ENCODE peak calls at places on chromosomes 3 and 15, in ten cellular contexts. N, W, F, E, I, L, D, X, K and Y are unnamed samples.

GRCh38 chr3:73729969-73730440 is 105.3 kb upstream of the PDZRN3 start:
- DNase-seq in N (no peak), W (no peak), F (peak), E (no peak), I (peak), L (no peak), D (peak), X (no peak), K (peak), Y (no peak)

GRCh38 chr3:2770451-2770850 is 339.7 kb downstream of the IL5RA start:
- DNase-seq in N (no peak), W (no peak), F (no peak), E (no peak), I (peak), L (no peak), D (no peak), X (no peak), K (no peak), Y (no peak)

GRCh38 chr3:128309026-128309425 is 155.7 kb downstream of the EEFSEC start:
- DNase-seq in N (no peak), W (no peak), F (no peak), E (no peak), I (no peak), L (no peak), D (no peak), X (no peak), K (no peak), Y (no peak)

GRCh38 chr3:168475730-168476129 is 380.0 kb upstream of the GOLIM4 start:
- DNase-seq in N (no peak), W (no peak), F (no peak), E (no peak), I (no peak), L (no peak), D (no peak), X (no peak), K (no peak), Y (no peak)

GRCh38 chr15:85825719-85826118 is 31.0 kb upstream of the KLHL25 start:
- DNase-seq in N (no peak), W (no peak), F (no peak), E (no peak), I (no peak), L (no peak), D (no peak), X (no peak), K (no peak), Y (no peak)

GRCh38 chr15:90358124-90359033 is 6.3 kb downstream of the ZNF774 start:
- DNase-seq in N (no peak), W (no peak), F (no peak), E (peak), I (peak), L (no peak), D (no peak), X (no peak), K (peak), Y (peak)

GRCh38 chr15:38071211-38071972 is 137.0 kb downstream of the TMCO5A start:
- DNase-seq in N (no peak), W (no peak), F (no peak), E (no peak), I (no peak), L (no peak), D (no peak), X (no peak), K (no peak), Y (no peak)

GRCh38 chr3:69085543-69086132 is 901 bp downstream of the ARL6IP5 start:
- DNase-seq in N (peak), W (no peak), F (peak), E (no peak), I (peak), L (no peak), D (peak), X (no peak), K (peak), Y (peak)

GRCh38 chr15:83837946-83838571 is 184.1 kb downstream of the ADAMTSL3 start:
- DNase-seq in N (peak), W (no peak), F (peak), E (no peak), I (peak), L (no peak), D (peak), X (peak), K (peak), Y (peak)

GRCh38 chr3:185308126-185308754 is 54.4 kb upstream of the EHHADH start:
- DNase-seq in N (peak), W (no peak), F (peak), E (peak), I (peak), L (peak), D (peak), X (peak), K (peak), Y (peak)

GRCh38 chr15:31079519-31079918 is 22.0 kb downstream of the TRPM1 start:
- DNase-seq in N (no peak), W (no peak), F (no peak), E (no peak), I (peak), L (no peak), D (no peak), X (no peak), K (no peak), Y (peak)

DNA sequence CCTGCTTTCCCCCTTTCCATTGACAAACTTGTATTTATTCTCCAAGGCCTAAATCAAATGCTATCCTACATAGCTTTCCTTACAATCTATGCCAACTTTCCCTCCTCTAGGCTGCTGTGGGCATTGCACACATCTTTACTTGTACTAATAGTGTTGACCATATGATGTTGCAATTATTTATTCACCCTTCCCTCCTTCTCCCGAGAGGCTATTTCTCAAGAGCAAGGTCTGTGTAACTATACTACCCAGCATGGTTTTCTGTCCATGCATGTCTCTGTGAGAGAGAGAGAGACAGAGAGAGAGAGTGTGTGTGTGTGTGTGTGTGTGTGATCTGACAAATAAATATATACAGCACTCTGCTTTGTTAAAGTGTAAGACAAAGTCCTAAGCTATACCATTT is 63.8 kb downstream of the GTPBP8 start:
- DNase-seq in N (no peak), W (no peak), F (no peak), E (no peak), I (peak), L (peak), D (no peak), X (no peak), K (peak), Y (peak)
- TF ChIP-seq CTCF in N (no peak), W (no peak), F (no peak), E (peak), I (no peak), L (peak), D (no peak), X (no peak), K (peak), Y (peak)

GRCh38 chr3:183385698-183386590 is 42.5 kb downstream of the MCF2L2 start:
- DNase-seq in N (peak), W (no peak), F (peak), E (peak), I (peak), L (peak), D (peak), X (peak), K (peak), Y (peak)
- H3K4me3 ChIP-seq in N (no peak), W (peak), F (no peak), E (no peak), I (no peak), L (no peak), D (no peak), X (no peak), K (no peak), Y (no peak)

GRCh38 chr3:126661965-126662364 is 7.0 kb upstream of the TXNRD3 start:
- DNase-seq in N (no peak), W (no peak), F (no peak), E (no peak), I (no peak), L (no peak), D (no peak), X (no peak), K (no peak), Y (no peak)

GRCh38 chr3:126658584-126658983 is 3.7 kb upstream of the TXNRD3 start:
- DNase-seq in N (no peak), W (no peak), F (no peak), E (no peak), I (no peak), L (no peak), D (no peak), X (no peak), K (no peak), Y (no peak)

GRCh38 chr3:126661532-126661931 is 6.6 kb upstream of the TXNRD3 start:
- DNase-seq in N (no peak), W (no peak), F (no peak), E (no peak), I (no peak), L (no peak), D (no peak), X (no peak), K (no peak), Y (no peak)

GRCh38 chr3:126657901-126658300 is 3.0 kb upstream of the TXNRD3 start:
- DNase-seq in N (no peak), W (no peak), F (peak), E (no peak), I (no peak), L (no peak), D (no peak), X (no peak), K (no peak), Y (no peak)

DNA sequence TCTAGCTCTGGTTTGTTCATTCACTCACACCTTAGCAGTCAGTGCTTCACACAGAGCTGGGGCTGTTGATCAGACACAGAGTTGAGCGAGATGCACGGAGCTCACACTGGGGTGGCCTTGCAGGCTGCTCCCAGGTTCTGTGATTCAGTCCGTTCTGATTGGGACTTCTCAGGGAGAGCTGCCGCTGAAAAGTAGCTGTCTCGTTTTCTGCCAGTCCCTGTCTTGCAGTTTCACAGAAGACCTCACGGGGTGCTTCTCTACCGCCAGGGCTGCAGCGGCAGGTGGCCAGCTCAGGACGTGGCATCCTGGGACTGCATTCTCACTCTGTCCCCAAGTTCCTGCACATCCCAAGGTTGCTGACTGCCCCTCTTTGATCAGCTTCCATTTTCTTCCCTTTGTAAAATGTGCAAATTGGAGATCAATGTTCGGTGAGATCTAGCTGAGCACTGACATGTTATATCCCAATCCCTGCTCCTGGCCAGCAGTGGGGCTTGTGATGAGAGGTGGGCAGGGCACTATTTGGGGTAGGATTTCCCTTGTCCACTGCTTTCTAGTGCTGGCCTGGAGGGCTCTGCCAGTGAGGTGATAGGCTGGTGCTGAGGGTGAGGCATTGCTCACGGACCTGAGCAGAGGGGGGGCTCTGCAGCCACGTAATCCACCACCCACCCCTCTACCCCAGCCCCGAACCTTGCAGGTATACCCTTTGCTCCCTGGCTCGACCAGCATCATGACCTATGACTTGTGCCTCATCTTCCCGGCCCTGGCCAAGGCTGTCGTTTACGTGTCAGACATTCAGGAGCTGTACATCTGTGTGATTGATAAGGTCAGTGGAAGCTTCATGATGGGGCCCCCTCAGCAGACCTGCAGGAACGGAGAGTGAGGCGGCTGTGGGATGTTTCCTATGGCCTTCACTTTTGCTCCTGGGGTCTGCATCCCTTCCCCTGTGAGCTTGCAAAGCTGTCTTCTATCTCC is 5.3 kb upstream of the TXNRD3 start:
- DNase-seq in N (no peak), W (no peak), F (peak), E (no peak), I (peak), L (no peak), D (no peak), X (no peak), K (no peak), Y (peak)
- TF ChIP-seq CTCF in N (no peak), W (no peak), F (peak), E (no peak), I (peak), L (peak), D (peak), X (peak), K (peak), Y (peak)

GRCh38 chr3:41204369-41204768 is 5.1 kb downstream of the CTNNB1 start:
- DNase-seq in N (no peak), W (no peak), F (no peak), E (no peak), I (no peak), L (no peak), D (no peak), X (no peak), K (no peak), Y (no peak)

GRCh38 chr3:41208507-41208906 is 9.2 kb downstream of the CTNNB1 start:
- DNase-seq in N (no peak), W (no peak), F (peak), E (no peak), I (no peak), L (no peak), D (no peak), X (no peak), K (no peak), Y (no peak)

GRCh38 chr3:41207355-41207754 is 8.1 kb downstream of the CTNNB1 start:
- DNase-seq in N (no peak), W (no peak), F (no peak), E (no peak), I (no peak), L (no peak), D (no peak), X (no peak), K (no peak), Y (no peak)

GRCh38 chr3:41202834-41203345 is 3.6 kb downstream of the CTNNB1 start:
- DNase-seq in N (no peak), W (no peak), F (peak), E (peak), I (peak), L (no peak), D (peak), X (no peak), K (peak), Y (peak)

GRCh38 chr3:41205591-41205990 is 6.3 kb downstream of the CTNNB1 start:
- DNase-seq in N (no peak), W (no peak), F (no peak), E (no peak), I (no peak), L (no peak), D (no peak), X (no peak), K (no peak), Y (no peak)
- H3K4me3 ChIP-seq in N (no peak), W (no peak), F (no peak), E (no peak), I (no peak), L (no peak), D (no peak), X (no peak), K (no peak), Y (no peak)